ENCODE peak calls at places on chromosomes 11 and 22, in eight cellular contexts. D is activated CD8-positive, alpha-beta memory T cell treated with anti-CD3 and anti-CD28 coated beads for 48 hours; S is posterior vena cava; O is mesendoderm; L is lower lobe of right lung; X is stimulated activated CD4-positive, alpha-beta T cell treated with anti-CD3 and anti-CD28 coated beads, Interleukin-12 subunit alpha, Interleukin-12 subunit beta, amount 100 ng/mL, for 48 hours; Y is HFF-Myc; Z is fibroblast of lung. P is an unnamed sample.

GRCh38 chr11:79439430-79439892 is 1.4 kb downstream of the TENM4 start:
- DNase-seq in D (no peak), S (no peak), O (peak), L (no peak), X (no peak), Y (no peak), Z (peak), P (no peak)

GRCh38 chr11:30573951-30574350 is 12.2 kb downstream of the MPPED2 start:
- DNase-seq in D (no peak), S (no peak), O (no peak), L (no peak), X (no peak), Y (no peak), Z (peak), P (no peak)

GRCh38 chr11:64324692-64325469 is 7.0 kb downstream of the PRDX5 start:
- DNase-seq in D (no peak), S (no peak), O (no peak), L (no peak), X (no peak), Y (no peak), Z (no peak), P (no peak)

GRCh38 chr11:70201876-70202861 is 927 bp upstream of the FADD start:
- DNase-seq in D (no peak), S (peak), O (no peak), L (peak), X (no peak), Y (no peak), Z (peak), P (no peak)

GRCh38 chr11:70802185-70802584 is 403.9 kb downstream of the CTTN start:
- DNase-seq in D (no peak), S (no peak), O (no peak), L (no peak), X (no peak), Y (no peak), Z (no peak), P (no peak)

GRCh38 chr22:46108564-46109473 is 41.5 kb upstream of the PPARA start:
- DNase-seq in D (no peak), S (no peak), O (peak), L (no peak), X (no peak), Y (no peak), Z (no peak), P (no peak)

GRCh38 chr22:36324414-36324813 is 63.4 kb downstream of the MYH9 start:
- DNase-seq in D (no peak), S (no peak), O (no peak), L (no peak), X (no peak), Y (no peak), Z (no peak), P (no peak)

GRCh38 chr11:118618991-118619375 is 11.6 kb downstream of the PHLDB1 start:
- DNase-seq in D (no peak), S (peak), O (no peak), L (peak), X (no peak), Y (peak), Z (peak), P (no peak)

GRCh38 chr11:120752668-120753067 is 241.1 kb downstream of the GRIK4 start:
- DNase-seq in D (no peak), S (no peak), O (no peak), L (no peak), X (no peak), Y (no peak), Z (no peak), P (no peak)

P was measured in SK-N-MC.